ENCODE peak calls at places on chromosomes 3 and 15, in four cellular contexts. B is retinal pigment epithelial cell, J is heart right ventricle, L is body of pancreas. U is an unnamed sample.

GRCh38 chr3:122389197-122389596 is 5.2 kb downstream of the FAM162A start:
- DNase-seq in B (no peak), J (no peak), L (no peak), U (no peak)

GRCh38 chr3:53040361-53040820 is 5.5 kb downstream of the SFMBT1 start:
- DNase-seq in B (no peak), J (no peak), L (no peak), U (peak; percentile 22)

GRCh38 chr15:79308874-79309273 is 2.0 kb upstream of the TMED3 start:
- DNase-seq in B (no peak), J (no peak), L (no peak), U (no peak)

GRCh38 chr3:10992017-10992945 is at the start of gene SLC6A1:
- DNase-seq in J (peak; percentile 26), L (no peak), B (no peak), U (no peak)

GRCh38 chr3:197023241-197023997 is 6.2 kb downstream of the MELTF start:
- DNase-seq in J (no peak), L (no peak), B (no peak), U (no peak)

GRCh38 chr15:57550640-57551039 is 41.1 kb upstream of the MYZAP start:
- DNase-seq in L (peak; percentile 91), J (peak; percentile 89), B (no peak), U (no peak)

GRCh38 chr3:41204369-41204768 is 5.1 kb downstream of the CTNNB1 start:
- DNase-seq in L (no peak), J (no peak), B (no peak), U (no peak)

GRCh38 chr3:16897254-16897926 is 12.6 kb downstream of the PLCL2 start:
- DNase-seq in J (no peak), B (no peak), L (no peak), U (no peak)

GRCh38 chr3:56137406-56137805 is 330.9 kb downstream of the ERC2 start:
- DNase-seq in B (peak; percentile 6), L (no peak), J (no peak), U (no peak)

GRCh38 chr3:36904641-36905040 is 40.2 kb downstream of the TRANK1 start:
- DNase-seq in B (no peak), J (no peak), L (no peak), U (no peak)

GRCh38 chr3:132347095-132347494 is 29.9 kb downstream of the ACP3 start:
- DNase-seq in B (peak; percentile 11), J (peak; percentile 16), L (peak; percentile 13), U (peak; percentile 23)

GRCh38 chr3:58494107-58494506 is 2.2 kb downstream of the KCTD6 start:
- DNase-seq in B (no peak), L (no peak), J (no peak), U (no peak)

GRCh38 chr3:147383617-147384016 is 22.7 kb downstream of the ZIC4 start:
- DNase-seq in B (no peak), J (no peak), L (no peak), U (no peak)
- TF ChIP-seq CTCF in B (peak; percentile 60), J (no peak), L (no peak), U (peak; percentile 42)

DNA sequence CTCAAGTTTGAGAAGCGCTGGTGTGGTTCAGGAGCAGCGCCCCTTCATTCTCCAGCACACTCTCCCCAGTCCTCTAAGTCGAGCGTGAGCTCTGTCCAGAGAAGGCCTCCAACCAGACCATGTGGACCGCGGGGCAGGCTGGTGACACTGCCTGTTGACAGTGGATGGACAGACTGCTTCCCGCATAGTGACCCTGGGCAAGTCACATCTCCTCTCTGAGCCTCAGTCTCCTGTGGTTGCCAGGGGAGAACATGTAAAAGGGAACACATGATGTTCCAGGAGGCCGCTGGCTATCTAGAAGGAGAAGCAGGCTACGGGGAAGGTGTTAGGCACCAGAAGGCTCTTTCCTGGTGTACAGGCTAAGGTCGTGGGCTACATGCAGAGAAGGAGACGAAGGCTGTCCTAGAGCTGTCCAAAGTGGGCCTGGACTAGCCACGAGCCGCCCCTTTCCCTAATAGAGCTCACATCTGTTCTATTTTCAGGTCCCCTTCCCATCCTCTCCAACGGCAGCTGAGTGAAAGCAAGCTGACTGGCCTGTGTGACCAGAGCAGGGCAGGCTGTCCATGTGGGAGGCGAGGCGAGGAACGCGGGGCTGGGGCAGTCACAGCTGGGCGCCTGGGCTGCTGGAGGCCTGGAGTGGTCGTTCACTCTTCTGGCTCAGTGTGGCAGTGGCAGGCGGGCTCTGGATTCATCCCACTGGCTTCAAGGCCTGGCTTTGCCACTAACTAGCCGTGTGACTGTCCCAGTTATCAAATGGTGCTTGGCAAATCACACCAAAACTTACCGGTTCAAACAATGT is 11.1 kb downstream of the ISG20 start:
- DNase-seq in J (no peak), L (no peak), B (no peak), U (no peak)
- H3K4me3 ChIP-seq in J (no peak overlapping the region), L (no peak overlapping the region), B (no peak overlapping the region), U (no peak overlapping the region)

DNA sequence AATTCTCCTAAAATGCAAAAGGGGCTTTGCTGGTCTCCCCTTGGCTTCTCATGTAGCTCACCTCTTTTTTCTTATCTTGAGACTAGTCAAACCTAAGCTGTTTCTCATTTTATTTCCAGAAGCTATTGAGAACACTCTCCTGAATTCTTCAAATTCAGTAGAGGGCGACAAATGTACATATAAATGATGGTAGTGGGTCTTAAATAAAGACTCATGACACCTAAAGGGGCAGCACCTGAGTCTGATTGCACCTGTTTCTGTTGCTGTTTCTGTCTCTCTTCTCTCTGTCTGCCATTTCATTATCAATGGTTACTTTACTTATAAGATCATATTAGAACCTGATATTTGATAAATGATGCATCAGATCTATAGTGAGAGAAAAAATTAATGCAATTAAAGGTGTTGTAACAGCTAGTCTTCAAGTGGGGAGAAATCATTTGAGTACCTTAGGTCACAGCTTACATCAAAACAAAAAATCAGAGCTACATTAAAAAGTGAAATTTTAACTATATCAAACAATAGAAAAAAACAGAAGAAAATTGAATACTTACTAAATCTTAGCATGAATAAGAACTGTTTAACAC is 7.0 kb downstream of the ADIPOQ start:
- DNase-seq in J (no peak), L (no peak), B (no peak), U (no peak)
- TF ChIP-seq CTCF in J (peak; percentile 65), L (peak; percentile 59), B (peak; percentile 43), U (peak; percentile 51)

DNA sequence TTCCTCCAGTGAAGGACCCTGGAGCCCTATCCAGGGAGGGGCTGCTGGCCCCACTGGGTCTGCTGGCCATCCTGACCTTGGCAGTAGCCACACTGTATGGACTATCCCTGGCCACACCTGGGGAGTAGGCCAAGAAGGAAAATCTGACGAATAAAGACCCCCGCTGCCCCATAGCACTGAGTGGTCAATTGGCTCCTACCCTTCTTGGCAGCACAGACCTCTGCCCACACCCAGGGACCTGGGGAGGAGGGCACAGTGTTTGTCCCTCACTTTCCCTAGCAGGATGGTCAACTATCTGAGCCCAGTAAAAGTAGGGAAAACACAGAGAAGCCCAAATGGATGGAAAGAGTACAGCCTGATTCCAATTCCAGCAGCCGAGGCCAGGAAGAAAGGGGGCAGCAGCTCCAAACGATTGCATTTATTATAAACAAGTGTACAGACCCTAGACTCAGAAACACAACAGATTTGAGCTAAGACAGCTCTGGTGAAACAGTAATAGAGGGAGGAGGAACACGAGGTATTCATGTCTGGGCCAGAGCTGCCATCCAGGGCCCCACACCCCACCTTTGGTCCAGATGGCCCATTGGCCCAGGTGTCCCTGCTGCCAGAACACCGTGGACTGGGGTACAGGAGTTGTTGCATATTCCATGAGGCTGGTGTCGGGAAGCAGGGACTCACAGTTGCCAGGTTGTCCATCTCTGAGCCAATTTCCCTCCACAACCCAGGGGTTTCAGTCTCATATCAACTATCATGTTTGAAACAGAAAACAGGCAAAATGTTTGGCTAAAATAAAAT is 21.1 kb downstream of the ATRIP start:
- DNase-seq in L (no peak), J (no peak), B (no peak), U (no peak)
- H3K4me3 ChIP-seq in L (no peak overlapping the region), J (peak overlapping the region; percentile 71), B (no peak overlapping the region), U (no peak overlapping the region)

GRCh38 chr3:127791221-127791913 is 30.9 kb downstream of the MGLL start:
- DNase-seq in L (no peak), J (no peak), B (no peak), U (no peak)
- TF ChIP-seq CTCF in L (no peak), J (peak; percentile 15), B (peak; percentile 28), U (peak; percentile 39)

GRCh38 chr3:195753609-195754008 is 32.8 kb downstream of the MUC20 start:
- DNase-seq in J (no peak), B (no peak), L (no peak), U (no peak)

GRCh38 chr3:195752066-195752465 is 31.3 kb downstream of the MUC20 start:
- DNase-seq in B (no peak), L (no peak), J (no peak), U (no peak)

GRCh38 chr3:195751584-195751983 is 30.8 kb downstream of the MUC20 start:
- DNase-seq in B (no peak), J (no peak), L (no peak), U (no peak)

GRCh38 chr3:195754141-195754540 is 33.4 kb downstream of the MUC20 start:
- DNase-seq in J (no peak), L (no peak), B (no peak), U (no peak)

GRCh38 chr3:195752538-195753331 is 32.0 kb downstream of the MUC20 start:
- DNase-seq in J (no peak), B (no peak), L (no peak), U (no peak)
- H3K4me3 ChIP-seq in J (no peak overlapping the region), B (no peak overlapping the region), L (no peak overlapping the region), U (no peak overlapping the region)

DNA sequence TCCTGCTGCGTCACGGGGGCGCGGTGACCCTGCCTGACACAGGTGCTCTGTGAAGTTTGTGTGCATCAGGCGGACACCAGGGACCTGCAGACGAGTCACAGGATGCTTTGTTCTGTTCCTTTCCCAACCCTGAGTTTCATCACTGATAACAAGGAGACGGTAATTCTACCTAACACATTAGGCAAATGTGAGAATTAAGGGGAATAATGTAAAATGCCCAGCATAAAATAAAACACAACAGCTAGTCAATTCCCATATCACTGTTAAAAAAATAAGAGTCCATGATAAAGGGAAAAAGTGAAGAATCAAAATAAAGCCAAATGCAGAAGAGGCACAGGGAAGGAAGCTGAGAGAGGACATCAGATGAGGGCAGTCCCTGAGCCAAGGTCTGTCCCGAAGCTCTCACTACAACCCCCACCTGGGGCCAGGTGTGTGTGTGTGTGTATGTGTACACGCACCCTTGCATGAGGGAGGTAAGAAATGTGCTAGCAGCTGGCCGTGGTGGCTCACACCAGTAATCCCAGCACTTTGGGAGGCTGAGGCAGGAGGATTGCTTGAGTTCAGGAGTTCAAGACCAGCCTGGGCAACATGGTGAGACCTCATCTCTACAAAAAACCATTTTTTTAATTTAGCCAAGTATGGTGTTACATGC is 27.5 kb downstream of the PLA2G4D start:
- DNase-seq in L (no peak), J (no peak), B (no peak), U (no peak)
- TF ChIP-seq CTCF in L (no peak), J (no peak), B (no peak), U (no peak)

U was measured in epithelial cell of proximal tubule.